ENCODE peak calls at places on chromosomes 1 and 21, in nine cellular contexts. P is ovary, R is transverse colon, F is tibial nerve, Q is H1, U is stomach, J is A549, O is SK-N-SH, G is sigmoid colon. C is an unnamed sample.

GRCh38 chr1:13642306-13643004 is 57.5 kb upstream of the PRDM2 start:
- DNase-seq in P (no peak), R (no peak), F (no peak), Q (no peak), U (no peak), J (no peak), O (no peak), G (no peak), C (no peak)

GRCh38 chr1:229086686-229087085 is 184.2 kb upstream of the RAB4A start:
- DNase-seq in P (no peak), R (no peak), F (no peak), Q (no peak), U (no peak), J (no peak), O (no peak), G (no peak), C (no peak)

GRCh38 chr1:214466759-214467585 is 84.4 kb downstream of the PTPN14 start:
- DNase-seq in P (no peak), R (no peak), F (no peak), Q (no peak), U (peak), J (peak), O (no peak), G (no peak), C (no peak)

GRCh38 chr1:12620142-12620865 is 2.3 kb upstream of the DHRS3 start:
- DNase-seq in P (no peak), R (no peak), F (no peak), Q (no peak), U (no peak), J (no peak), O (no peak), G (no peak), C (no peak)

GRCh38 chr1:225915538-225915991 is 8.5 kb downstream of the PYCR2 start:
- DNase-seq in P (no peak), R (no peak), F (no peak), Q (no peak), U (no peak), J (no peak), O (peak), G (no peak), C (no peak)

GRCh38 chr21:33854604-33855003 is 61.0 kb downstream of the ATP5PO start:
- DNase-seq in P (no peak), R (no peak), F (no peak), Q (no peak), U (no peak), J (peak), O (no peak), G (no peak), C (no peak)

GRCh38 chr1:151905070-151905442 is 4.3 kb downstream of the THEM4 start:
- DNase-seq in P (peak), R (no peak), F (no peak), Q (no peak), U (no peak), J (no peak), O (no peak), G (no peak), C (no peak)

GRCh38 chr1:210301254-210301955 is 27.3 kb upstream of the HHAT start:
- DNase-seq in P (no peak), R (no peak), F (no peak), Q (no peak), U (no peak), J (no peak), O (no peak), G (no peak), C (no peak)

GRCh38 chr1:83996621-83997020 is 2.3 kb downstream of the TTLL7 start:
- DNase-seq in P (no peak), R (no peak), F (no peak), Q (no peak), U (no peak), J (no peak), O (no peak), G (no peak), C (no peak)

GRCh38 chr1:150009604-150010387 is 730 bp downstream of the OTUD7B start:
- DNase-seq in P (peak), R (peak), F (no peak), Q (no peak), U (peak), J (peak), O (peak), G (peak), C (no peak)

GRCh38 chr1:3614755-3615742 is 3.7 kb upstream of the MEGF6 start:
- DNase-seq in P (no peak), R (no peak), F (no peak), Q (peak), U (peak), J (no peak), O (peak), G (no peak), C (no peak)

GRCh38 chr1:109877320-109877771 is 33.3 kb upstream of the CSF1 start:
- DNase-seq in P (peak), R (peak), F (peak), Q (peak), U (peak), J (peak), O (no peak), G (peak), C (peak)

GRCh38 chr1:203058674-203058931 is 27.2 kb downstream of the MYOG start:
- DNase-seq in P (no peak), R (no peak), F (no peak), Q (no peak), U (no peak), J (no peak), O (no peak), G (no peak), C (no peak)

GRCh38 chr1:225825606-225826005 is 15.7 kb downstream of the EPHX1 start:
- DNase-seq in P (no peak), R (no peak), F (no peak), Q (no peak), U (no peak), J (no peak), O (no peak), G (peak), C (no peak)

GRCh38 chr1:211192227-211192626 is 58.3 kb upstream of the KCNH1 start:
- DNase-seq in P (no peak), R (no peak), F (no peak), Q (no peak), U (no peak), J (no peak), O (no peak), G (no peak), C (no peak)

GRCh38 chr1:182674346-182675246 is 9.8 kb downstream of the RGS8 start:
- DNase-seq in P (peak), R (no peak), F (no peak), Q (no peak), U (no peak), J (no peak), O (no peak), G (peak), C (no peak)

GRCh38 chr1:162166934-162167615 is 97.6 kb downstream of the NOS1AP start:
- DNase-seq in P (no peak), R (no peak), F (no peak), Q (no peak), U (no peak), J (no peak), O (no peak), G (no peak), C (no peak)

GRCh38 chr1:50060279-50060678 is 36.5 kb upstream of the AGBL4 start:
- DNase-seq in P (no peak), R (no peak), F (no peak), Q (no peak), U (no peak), J (no peak), O (no peak), G (no peak), C (no peak)

GRCh38 chr1:51958824-51959223 is 31.7 kb downstream of the RAB3B start:
- DNase-seq in P (no peak), R (no peak), F (no peak), Q (no peak), U (no peak), J (no peak), O (no peak), G (no peak), C (no peak)

GRCh38 chr1:90106271-90106670 is 111.4 kb downstream of the ZNF326 start:
- DNase-seq in P (no peak), R (no peak), F (no peak), Q (no peak), U (no peak), J (no peak), O (no peak), G (no peak), C (no peak)

GRCh38 chr1:65525297-65526048 is 105.0 kb downstream of the LEPR start:
- DNase-seq in P (peak), R (no peak), F (peak), Q (peak), U (peak), J (no peak), O (peak), G (peak), C (no peak)

GRCh38 chr1:200366577-200367253 is 43.1 kb downstream of the ZNF281 start:
- DNase-seq in P (no peak), R (no peak), F (no peak), Q (no peak), U (no peak), J (peak), O (no peak), G (no peak), C (no peak)

GRCh38 chr1:90616395-90616794 is 100.7 kb downstream of the BARHL2 start:
- DNase-seq in P (no peak), R (no peak), F (no peak), Q (peak), U (no peak), J (peak), O (peak), G (no peak), C (no peak)

GRCh38 chr1:169091480-169091941 is 15.0 kb upstream of the ATP1B1 start:
- DNase-seq in P (no peak), R (no peak), F (no peak), Q (no peak), U (no peak), J (no peak), O (no peak), G (no peak), C (peak)

GRCh38 chr1:96544831-96545221 is 176.8 kb upstream of the PTBP2 start:
- DNase-seq in P (no peak), R (no peak), F (no peak), Q (no peak), U (no peak), J (no peak), O (no peak), G (no peak), C (no peak)

GRCh38 chr1:229665912-229666558 is 40.0 kb downstream of the URB2 start:
- DNase-seq in P (no peak), R (no peak), F (no peak), Q (no peak), U (no peak), J (no peak), O (no peak), G (no peak), C (no peak)

GRCh38 chr1:50424940-50425375 is 1.7 kb upstream of the DMRTA2 start:
- DNase-seq in P (no peak), R (no peak), F (no peak), Q (peak), U (no peak), J (no peak), O (peak), G (no peak), C (no peak)

GRCh38 chr1:206907304-206907991 is 10.2 kb downstream of the IL24 start:
- DNase-seq in P (no peak), R (no peak), F (no peak), Q (peak), U (no peak), J (peak), O (peak), G (no peak), C (no peak)

GRCh38 chr1:9413143-9413876 is 120.6 kb downstream of the SPSB1 start:
- DNase-seq in P (peak), R (peak), F (peak), Q (peak), U (peak), J (peak), O (peak), G (peak), C (no peak)

GRCh38 chr1:48082271-48082925 is 85.2 kb upstream of the TRABD2B start:
- DNase-seq in P (no peak), R (no peak), F (no peak), Q (no peak), U (no peak), J (no peak), O (peak), G (no peak), C (no peak)

GRCh38 chr1:22018583-22019559 is 17.4 kb downstream of the CELA3A start:
- DNase-seq in P (no peak), R (peak), F (no peak), Q (no peak), U (peak), J (peak), O (no peak), G (peak), C (no peak)

GRCh38 chr1:231500666-231501065 is 27.8 kb upstream of the TSNAX start:
- DNase-seq in P (no peak), R (no peak), F (no peak), Q (no peak), U (no peak), J (no peak), O (no peak), G (no peak), C (no peak)

GRCh38 chr1:214933375-214933774 is 149.2 kb upstream of the KCNK2 start:
- DNase-seq in P (no peak), R (no peak), F (no peak), Q (no peak), U (no peak), J (no peak), O (no peak), G (no peak), C (no peak)

GRCh38 chr1:109361649-109362048 is 36.1 kb downstream of the SORT1 start:
- DNase-seq in P (no peak), R (no peak), F (no peak), Q (no peak), U (no peak), J (no peak), O (no peak), G (no peak), C (no peak)

GRCh38 chr1:149978547-149979023 is 31.9 kb downstream of the OTUD7B start:
- DNase-seq in P (no peak), R (peak), F (no peak), Q (no peak), U (no peak), J (no peak), O (no peak), G (no peak), C (no peak)

DNA sequence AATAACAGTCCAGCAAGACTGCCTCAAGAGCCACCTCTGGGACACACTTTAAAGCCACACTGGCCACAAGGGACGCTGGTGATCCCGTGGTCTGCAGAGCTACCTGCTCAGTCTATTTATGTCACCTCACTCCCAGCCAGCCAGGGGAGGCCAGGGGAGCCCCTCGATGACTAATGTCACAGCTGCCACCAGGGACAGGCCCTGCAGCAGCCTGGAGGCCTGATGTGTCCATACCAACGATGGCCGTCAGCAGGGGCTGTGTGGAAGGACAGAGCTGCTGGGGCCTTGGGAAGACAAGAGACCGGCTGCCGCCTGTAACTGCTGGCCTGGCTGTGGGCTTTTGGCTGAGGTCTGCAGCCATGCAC is 71.0 kb downstream of the SIK1 start:
- DNase-seq in P (no peak), R (no peak), F (no peak), Q (no peak), U (no peak), J (no peak), O (no peak), G (no peak), C (no peak)
- TF ChIP-seq EP300 in P (no peak), R (no peak), F (no peak), Q (no peak), U (no peak), J (no peak), O (no peak), G (no peak), C (no peak)

DNA sequence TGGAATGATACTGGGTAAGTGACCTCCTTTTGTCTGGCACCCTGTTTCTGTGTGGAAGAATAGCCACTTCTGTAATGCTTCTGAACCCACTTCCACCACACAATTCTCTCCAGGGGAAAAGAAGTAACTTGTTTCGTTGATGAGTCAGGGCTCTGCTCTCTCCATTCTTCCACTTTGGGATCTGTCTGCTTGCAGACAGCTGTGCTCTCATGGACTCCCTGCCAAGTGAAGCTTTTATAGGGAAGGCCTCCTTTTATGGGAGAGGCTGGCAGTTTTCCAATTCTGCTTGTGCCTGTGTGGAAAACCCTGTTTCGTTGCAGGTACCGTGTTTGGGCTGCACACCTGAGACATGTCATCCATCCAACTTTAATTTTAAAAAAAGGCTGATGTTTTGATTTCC is 130.7 kb downstream of the GIPC2 start:
- DNase-seq in P (no peak), R (peak), F (peak), Q (no peak), U (no peak), J (no peak), O (no peak), G (peak), C (no peak)
- TF ChIP-seq EP300 in P (no peak), R (no peak), F (no peak), Q (no peak), U (no peak), J (no peak), O (no peak), G (no peak), C (no peak)

DNA sequence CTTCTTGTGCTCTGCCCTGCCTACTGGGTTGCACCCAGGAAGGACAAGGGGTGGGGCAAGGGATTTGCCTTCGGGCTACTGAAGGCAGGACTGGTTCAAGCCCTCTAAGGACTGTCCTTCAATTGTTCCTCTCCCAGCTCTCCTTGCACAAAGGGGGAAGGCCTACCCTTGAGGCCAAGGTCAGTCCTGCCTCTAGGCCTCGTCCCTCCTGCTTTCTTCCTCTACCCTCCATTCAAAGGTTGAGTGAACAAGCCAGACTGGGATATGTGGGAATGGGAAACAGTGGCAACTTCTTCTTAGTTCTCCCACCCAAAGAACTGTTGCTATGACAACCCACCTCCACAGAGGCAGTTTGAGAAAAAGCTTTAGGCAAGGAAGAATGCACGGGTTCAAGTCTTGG is 2.7 kb downstream of the LURAP1 start:
- DNase-seq in P (no peak), R (no peak), F (no peak), Q (no peak), U (no peak), J (no peak), O (peak), G (no peak), C (no peak)
- TF ChIP-seq EP300 in P (no peak), R (no peak), F (no peak), Q (no peak), U (no peak), J (no peak), O (no peak), G (no peak), C (no peak)

GRCh38 chr21:15332572-15332971 is 267.8 kb upstream of the NRIP1 start:
- DNase-seq in P (no peak), R (no peak), F (no peak), Q (no peak), U (no peak), J (no peak), O (no peak), G (no peak), C (no peak)

GRCh38 chr21:15330872-15331271 is 266.1 kb upstream of the NRIP1 start:
- DNase-seq in P (no peak), R (no peak), F (no peak), Q (no peak), U (no peak), J (no peak), O (no peak), G (no peak), C (no peak)

DNA sequence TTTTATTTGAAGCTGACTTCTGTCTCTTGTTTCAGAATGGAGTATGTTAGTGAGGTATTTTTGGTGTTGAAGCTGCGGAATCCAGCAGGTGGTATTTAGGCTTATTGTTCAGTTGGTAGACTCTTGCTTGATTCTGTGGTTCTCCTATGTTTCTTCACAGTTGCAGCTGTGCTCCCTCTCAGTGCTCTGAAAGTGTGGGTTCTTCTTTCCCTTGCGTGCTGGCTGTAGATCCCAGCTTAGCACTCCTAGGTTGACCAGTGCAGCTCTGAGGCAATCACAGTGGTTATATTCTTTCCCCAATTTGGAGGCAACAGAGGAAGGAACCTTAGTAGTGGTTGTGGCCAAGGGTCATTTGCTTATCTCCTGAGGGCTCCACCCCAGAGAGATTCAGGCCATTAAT is 269.1 kb upstream of the NRIP1 start:
- DNase-seq in P (no peak), R (no peak), F (no peak), Q (no peak), U (no peak), J (no peak), O (no peak), G (no peak), C (no peak)
- TF ChIP-seq EP300 in P (no peak), R (no peak), F (no peak), Q (no peak), U (no peak), J (no peak), O (no peak), G (no peak), C (no peak)

GRCh38 chr21:38236232-38236631 is 20.6 kb upstream of the KCNJ15 start:
- DNase-seq in P (no peak), R (no peak), F (no peak), Q (no peak), U (no peak), J (no peak), O (no peak), G (no peak), C (no peak)
- TF ChIP-seq EP300 in P (no peak), R (no peak), F (no peak), Q (no peak), U (no peak), J (no peak), O (no peak), G (no peak), C (no peak)